ENCODE peak calls at places on chromosomes 3 and 15, in eight cellular contexts. I is CD14-positive monocyte; K is DMS 273 treated with DMSO at 0.1 percent for 48 hours; T is activated CD4-positive, alpha-beta T cell treated with anti-CD3 and anti-CD28 coated beads for 4 hours; R is fibroblast of mammary gland; W is GM03348; C is stimulated activated CD8-positive, alpha-beta memory T cell treated with anti-CD3 and anti-CD28 coated beads, Interleukin-7, amount 100 ng/mL, for 4 hours; V is SW 1271. X is an unnamed sample.

GRCh38 chr3:194006102-194006501 is 129.8 kb upstream of the HES1 start:
- DNase-seq in I (no peak), K (no peak), T (no peak), R (no peak), W (no peak), C (no peak), V (no peak), X (no peak)

GRCh38 chr15:63553388-63553791 is 43.8 kb upstream of the FBXL22 start:
- DNase-seq in I (no peak), K (no peak), T (no peak), R (peak; percentile 97), W (peak; percentile 86), C (no peak), V (no peak), X (peak; percentile 35)

GRCh38 chr3:123315271-123315595 is 113.5 kb downstream of the SEC22A start:
- DNase-seq in I (no peak), K (no peak), T (no peak), R (no peak), W (no peak), C (no peak), V (no peak), X (no peak)

GRCh38 chr3:192409203-192409837 is 318.0 kb downstream of the FGF12 start:
- DNase-seq in I (no peak), K (peak; percentile 8), T (no peak), R (peak; percentile 19), W (peak; percentile 52), C (no peak), V (peak; percentile 25), X (no peak)

GRCh38 chr15:39503526-39503925 is 77.4 kb upstream of the THBS1 start:
- DNase-seq in I (no peak), K (no peak), T (no peak), R (no peak), W (no peak), C (no peak), V (no peak), X (no peak)

GRCh38 chr15:99536422-99537033 is 29.3 kb upstream of the MEF2A start:
- DNase-seq in I (no peak), K (no peak), T (no peak), R (peak; percentile 74), W (peak; percentile 65), C (no peak), V (peak; percentile 82), X (peak; percentile 61)

GRCh38 chr3:21216598-21216997 is 534.4 kb downstream of the ZNF385D start:
- DNase-seq in I (no peak), K (no peak), T (no peak), R (peak; percentile 25), W (no peak), C (no peak), V (no peak), X (no peak)

GRCh38 chr3:189593581-189593980 is 37.6 kb upstream of the TP63 start:
- DNase-seq in I (no peak), K (no peak), T (no peak), R (peak; percentile 48), W (no peak), C (no peak), V (no peak), X (no peak)

GRCh38 chr3:89572261-89572660 is 464.8 kb downstream of the EPHA3 start:
- DNase-seq in I (no peak), K (no peak), T (no peak), R (no peak), W (no peak), C (no peak), V (no peak), X (no peak)

GRCh38 chr15:29097971-29098370 is 171.7 kb downstream of the NSMCE3 start:
- DNase-seq in I (peak; percentile 5), K (no peak), T (no peak), R (no peak), W (no peak), C (no peak), V (no peak), X (no peak)

GRCh38 chr3:55571913-55572312 is 84.8 kb upstream of the WNT5A start:
- DNase-seq in I (no peak), K (no peak), T (no peak), R (no peak), W (peak; percentile 26), C (no peak), V (no peak), X (no peak)

GRCh38 chr3:16463914-16464313 is 49.6 kb downstream of the RFTN1 start:
- DNase-seq in I (no peak), K (no peak), T (no peak), R (no peak), W (no peak), C (no peak), V (no peak), X (no peak)

GRCh38 chr3:145182196-145182911 is 978.6 kb downstream of the PLOD2 start:
- DNase-seq in I (no peak), K (no peak), T (no peak), R (peak; percentile 47), W (no peak), C (no peak), V (no peak), X (no peak)

GRCh38 chr15:52102468-52102867 is 10.1 kb downstream of the BCL2L10 start:
- DNase-seq in I (no peak), K (no peak), T (no peak), R (peak; percentile 99), W (peak; percentile 64), C (no peak), V (no peak), X (no peak)

GRCh38 chr15:62112616-62113593 is 46.1 kb downstream of the C2CD4A start:
- DNase-seq in I (no peak), K (no peak), T (no peak), R (peak; percentile 93), W (peak; percentile 63), C (no peak), V (no peak), X (no peak)

GRCh38 chr3:152737021-152737908 is 97.7 kb upstream of the P2RY1 start:
- DNase-seq in I (no peak), K (no peak), T (no peak), R (peak; percentile 92), W (peak; percentile 34), C (no peak), V (peak; percentile 4), X (no peak)

GRCh38 chr3:67875338-67875737 is 220.9 kb upstream of the SUCLG2 start:
- DNase-seq in I (no peak), K (no peak), T (no peak), R (peak; percentile 14), W (no peak), C (no peak), V (no peak), X (no peak)

GRCh38 chr3:185758912-185759311 is 65.9 kb downstream of the IGF2BP2 start:
- DNase-seq in I (no peak), K (no peak), T (no peak), R (no peak), W (no peak), C (no peak), V (no peak), X (no peak)

GRCh38 chr3:69250014-69250413 is 127.6 kb upstream of the LMOD3 start:
- DNase-seq in I (no peak), K (no peak), T (peak; percentile 58), R (peak; percentile 60), W (no peak), C (peak; percentile 6), V (no peak), X (no peak)

GRCh38 chr3:145798691-145799550 is 362.1 kb downstream of the PLOD2 start:
- DNase-seq in I (no peak), K (no peak), T (no peak), R (peak; percentile 21), W (no peak), C (no peak), V (no peak), X (no peak)

GRCh38 chr3:7144696-7145308 is 283.9 kb downstream of the GRM7 start:
- DNase-seq in I (no peak), K (no peak), T (no peak), R (peak; percentile 3), W (no peak), C (no peak), V (no peak), X (peak; percentile 5)

GRCh38 chr3:103712320-103713008 is 1277.6 kb downstream of the ZPLD1 start:
- DNase-seq in I (no peak), K (no peak), T (no peak), R (peak; percentile 2), W (peak; percentile 2), C (no peak), V (peak; percentile 75), X (peak; percentile 12)

GRCh38 chr15:51883436-51883835 is 54.0 kb downstream of the TMOD3 start:
- DNase-seq in I (no peak), K (no peak), T (no peak), R (peak; percentile 59), W (peak; percentile 59), C (no peak), V (no peak), X (no peak)

GRCh38 chr15:62940755-62941361 is 101.7 kb upstream of the TPM1 start:
- DNase-seq in I (peak; percentile 49), K (no peak), T (no peak), R (peak; percentile 97), W (peak; percentile 89), C (no peak), V (peak; percentile 15), X (no peak)

GRCh38 chr15:78866824-78867223 is 5.9 kb upstream of the MORF4L1 start:
- DNase-seq in I (no peak), K (no peak), T (no peak), R (no peak), W (no peak), C (no peak), V (no peak), X (no peak)

GRCh38 chr3:42655331-42655888 is 1.9 kb downstream of the ZBTB47 start:
- DNase-seq in I (no peak), K (no peak), T (no peak), R (no peak), W (peak; percentile 52), C (no peak), V (no peak), X (no peak)